ENCODE peak calls at places on chromosomes 4 and X, in four cellular contexts. L is dorsolateral prefrontal cortex, H is RWPE1, A is coronary artery. K is an unnamed sample.

GRCh38 chr4:97081951-97082350 is 1061.3 kb downstream of the STPG2 start:
- DNase-seq in L (no peak), A (no peak), H (no peak), K (no peak)

GRCh38 chr4:24730256-24731001 is 64.9 kb upstream of the SOD3 start:
- DNase-seq in H (no peak), L (peak), A (peak), K (peak)

GRCh38 chrX:129759576-129760061 is 20.1 kb upstream of the SASH3 start:
- DNase-seq in H (no peak), L (peak), A (no peak), K (peak)

GRCh38 chrX:154368630-154369452 is 5.6 kb downstream of the FLNA start:
- DNase-seq in A (peak), H (peak), L (no peak), K (peak)

GRCh38 chr4:143768007-143768591 is 67.6 kb upstream of the FREM3 start:
- DNase-seq in A (no peak), H (no peak), L (no peak), K (no peak)

GRCh38 chr4:102116121-102116520 is 229.2 kb downstream of the SLC39A8 start:
- DNase-seq in L (no peak), H (no peak), A (no peak), K (no peak)

GRCh38 chrX:10110984-10111363 is 45.8 kb upstream of the CLCN4 start:
- DNase-seq in A (no peak), H (no peak), L (no peak), K (no peak)

GRCh38 chrX:107565005-107565404 is 63.3 kb upstream of the PRPS1 start:
- DNase-seq in A (no peak), H (no peak), L (no peak), K (no peak)

GRCh38 chr4:39528056-39528465 is 822 bp upstream of the UGDH start:
- DNase-seq in L (no peak), H (peak), A (peak), K (peak)

GRCh38 chr4:152390216-152390615 is 145.7 kb downstream of the FBXW7 start:
- DNase-seq in A (no peak), H (no peak), L (no peak), K (no peak)

GRCh38 chr4:11428161-11428700 is 463 bp downstream of the HS3ST1 start:
- DNase-seq in A (no peak), H (peak), L (no peak), K (no peak)

GRCh38 chr4:2247128-2248043 is 5.5 kb upstream of the HAUS3 start:
- DNase-seq in H (no peak), A (no peak), L (no peak), K (no peak)

GRCh38 chrX:100695302-100695701 is 36.6 kb downstream of the SYTL4 start:
- DNase-seq in A (no peak), H (no peak), L (no peak), K (no peak)

GRCh38 chr4:48254381-48255072 is 15.1 kb downstream of the TEC start:
- DNase-seq in H (no peak), L (no peak), A (no peak), K (no peak)

GRCh38 chrX:102129473-102129872 is 4.0 kb downstream of the TCEAL2 start:
- DNase-seq in A (no peak), H (peak), L (no peak), K (no peak)

GRCh38 chr4:8647626-8648025 is 55.1 kb downstream of the CPZ start:
- DNase-seq in A (peak), L (no peak), H (no peak), K (peak)

GRCh38 chr4:113975578-113975977 is 3.9 kb downstream of the ARSJ start:
- DNase-seq in L (no peak), H (no peak), A (no peak), K (no peak)

GRCh38 chrX:69158166-69159040 is 6.8 kb downstream of the PJA1 start:
- DNase-seq in L (no peak), A (peak), H (peak), K (peak)

GRCh38 chr4:7325541-7325940 is 109.2 kb downstream of the PSAPL1 start:
- DNase-seq in H (no peak), L (peak), A (no peak), K (no peak)

GRCh38 chr4:182938213-182938645 is 21.0 kb upstream of the DCTD start:
- DNase-seq in L (peak), H (peak), A (peak), K (peak)

GRCh38 chr4:44446191-44446590 is 2.4 kb downstream of the KCTD8 start:
- DNase-seq in H (peak), L (no peak), A (no peak), K (no peak)

GRCh38 chr4:110371016-110371795 is 104.7 kb upstream of the ENPEP start:
- DNase-seq in L (no peak), H (no peak), A (no peak), K (no peak)

GRCh38 chr4:139530833-139531427 is 25.1 kb downstream of the SETD7 start:
- DNase-seq in H (peak), L (no peak), A (no peak), K (no peak)

GRCh38 chr4:8162625-8163024 is 4.0 kb upstream of the ABLIM2 start:
- DNase-seq in A (no peak), H (no peak), L (no peak), K (no peak)

GRCh38 chrX:71282514-71283408 is 674 bp upstream of the NONO start:
- DNase-seq in L (no peak), H (peak), A (no peak), K (no peak)

GRCh38 chrX:140346711-140347110 is 158.2 kb downstream of the SOX3 start:
- DNase-seq in L (no peak), A (no peak), H (no peak), K (no peak)

GRCh38 chrX:54357414-54358377 is at the start of gene WNK3:
- DNase-seq in L (peak), A (peak), H (peak), K (peak)

GRCh38 chr4:73904491-73904890 is 35.3 kb downstream of the CXCL1 start:
- DNase-seq in A (no peak), H (no peak), L (no peak), K (no peak)

GRCh38 chr4:184064877-184065276 is 152.8 kb downstream of the ENPP6 start:
- DNase-seq in L (no peak), A (no peak), H (no peak), K (no peak)

GRCh38 chrX:109774706-109775105 is 41.6 kb upstream of the ACSL4 start:
- DNase-seq in A (no peak), L (no peak), H (peak), K (no peak)

GRCh38 chrX:84160736-84161135 is 27.3 kb downstream of the RPS6KA6 start:
- DNase-seq in A (no peak), H (no peak), L (no peak), K (no peak)

GRCh38 chr4:40912455-40913055 is 162.8 kb downstream of the NSUN7 start:
- DNase-seq in L (peak), H (no peak), A (no peak), K (no peak)

GRCh38 chr4:184143770-184144564 is 73.7 kb downstream of the ENPP6 start:
- DNase-seq in L (no peak), A (no peak), H (no peak), K (no peak)

GRCh38 chrX:40652664-40653063 is 5.3 kb upstream of the CXorf38 start:
- DNase-seq in L (no peak), A (no peak), H (no peak), K (no peak)

GRCh38 chrX:103613362-103613761 is 5.6 kb downstream of the TCEAL3 start:
- DNase-seq in L (no peak), A (no peak), H (no peak), K (no peak)

GRCh38 chrX:23694606-23695005 is 27.3 kb downstream of the PRDX4 start:
- DNase-seq in L (peak), A (no peak), H (peak), K (no peak)

GRCh38 chrX:13015536-13016236 is 28.7 kb downstream of the FAM9C start:
- DNase-seq in A (no peak), H (no peak), L (no peak), K (no peak)